ENCODE peak calls at places on chromosomes 16 and 17, in four cellular contexts. B, N, W and T are unnamed samples.

GRCh38 chr17:77884019-77884418 is 74.5 kb upstream of the TNRC6C start:
- DNase-seq in B (peak), N (peak), W (no peak), T (peak)

GRCh38 chr17:80831481-80831880 is 160.2 kb upstream of the CHMP6 start:
- DNase-seq in B (no peak), N (no peak), W (no peak), T (no peak)

GRCh38 chr16:57489229-57489628 is 2.9 kb upstream of the DOK4 start:
- DNase-seq in B (no peak), N (no peak), W (no peak), T (no peak)

GRCh38 chr17:17511971-17512858 is 16.0 kb upstream of the RASD1 start:
- DNase-seq in B (no peak), N (peak), W (peak), T (no peak)

GRCh38 chr17:1707107-1707506 is 3.1 kb downstream of the TLCD2 start:
- DNase-seq in B (no peak), N (no peak), W (no peak), T (no peak)

GRCh38 chr16:29900888-29901606 is 759 bp downstream of the ASPHD1 start:
- DNase-seq in B (no peak), N (no peak), W (no peak), T (no peak)

GRCh38 chr16:2250652-2251280 is 621 bp downstream of the ECI1 start:
- DNase-seq in B (no peak), N (no peak), W (peak), T (peak)

GRCh38 chr17:20063665-20064648 is 54.8 kb downstream of the SPECC1 start:
- DNase-seq in B (peak), N (peak), W (peak), T (no peak)

GRCh38 chr17:75950421-75950820 is 9.6 kb upstream of the FBF1 start:
- DNase-seq in B (no peak), N (no peak), W (no peak), T (no peak)

GRCh38 chr17:65052585-65052984 is 4.0 kb downstream of the GNA13 start:
- DNase-seq in B (no peak), N (no peak), W (no peak), T (no peak)

GRCh38 chr16:24853830-24854229 is 8.1 kb downstream of the SLC5A11 start:
- DNase-seq in B (no peak), N (peak), W (no peak), T (no peak)

GRCh38 chr16:48970216-48970615 is 311.4 kb downstream of the CBLN1 start:
- DNase-seq in B (no peak), N (no peak), W (no peak), T (no peak)

GRCh38 chr16:4271176-4272113 is 1.4 kb downstream of the TFAP4 start:
- DNase-seq in B (peak), N (peak), W (peak), T (peak)

GRCh38 chr17:9151091-9151490 is 129.8 kb downstream of the NTN1 start:
- DNase-seq in B (no peak), N (no peak), W (no peak), T (no peak)

GRCh38 chr17:7677388-7678067 is 9.8 kb downstream of the TP53 start:
- DNase-seq in B (peak), N (no peak), W (no peak), T (no peak)

GRCh38 chr17:71055128-71055527 is 885.8 kb downstream of the KCNJ2 start:
- DNase-seq in B (no peak), N (peak), W (no peak), T (no peak)

GRCh38 chr17:83204230-83204725 is 124.9 kb downstream of the METRNL start:
- DNase-seq in B (no peak), N (no peak), W (no peak), T (no peak)

GRCh38 chr16:20866792-20867191 is 33.4 kb downstream of the DCUN1D3 start:
- DNase-seq in B (no peak), N (no peak), W (no peak), T (no peak)

GRCh38 chr17:65099941-65100315 is 37.2 kb upstream of the RGS9 start:
- DNase-seq in B (peak), N (peak), W (peak), T (no peak)

GRCh38 chr17:63405741-63406261 is 40.3 kb downstream of the CYB561 start:
- DNase-seq in B (no peak), N (peak), W (peak), T (no peak)

GRCh38 chr16:7366041-7366440 is 33.4 kb downstream of the RBFOX1 start:
- DNase-seq in B (no peak), N (no peak), W (no peak), T (no peak)

GRCh38 chr16:57608462-57609113 is 19.8 kb upstream of the ADGRG1 start:
- DNase-seq in B (peak), N (no peak), W (no peak), T (no peak)

GRCh38 chr16:14378131-14378551 is 251.9 kb downstream of the PARN start:
- DNase-seq in B (no peak), N (peak), W (peak), T (no peak)

GRCh38 chr17:76444518-76445311 is 8.2 kb downstream of the UBE2O start:
- DNase-seq in B (peak), N (peak), W (no peak), T (no peak)

GRCh38 chr17:29566473-29567361 is at the start of gene ABHD15:
- DNase-seq in B (peak), N (peak), W (peak), T (peak)

GRCh38 chr17:27345141-27345904 is 51.4 kb downstream of the WSB1 start:
- DNase-seq in B (peak), N (peak), W (peak), T (peak)

GRCh38 chr16:23016372-23016771 is 132.9 kb downstream of the USP31 start:
- DNase-seq in B (no peak), N (no peak), W (no peak), T (no peak)

GRCh38 chr17:45246338-45246737 is 15.6 kb downstream of the SPATA32 start:
- DNase-seq in B (no peak), N (no peak), W (no peak), T (no peak)

GRCh38 chr17:45246861-45247428 is 14.9 kb downstream of the SPATA32 start:
- DNase-seq in B (peak), N (peak), W (no peak), T (peak)

GRCh38 chr17:45244725-45245656 is 16.9 kb downstream of the SPATA32 start:
- DNase-seq in B (no peak), N (no peak), W (no peak), T (no peak)

GRCh38 chr17:45247429-45248131 is 14.3 kb downstream of the SPATA32 start:
- DNase-seq in B (peak), N (peak), W (peak), T (peak)

DNA sequence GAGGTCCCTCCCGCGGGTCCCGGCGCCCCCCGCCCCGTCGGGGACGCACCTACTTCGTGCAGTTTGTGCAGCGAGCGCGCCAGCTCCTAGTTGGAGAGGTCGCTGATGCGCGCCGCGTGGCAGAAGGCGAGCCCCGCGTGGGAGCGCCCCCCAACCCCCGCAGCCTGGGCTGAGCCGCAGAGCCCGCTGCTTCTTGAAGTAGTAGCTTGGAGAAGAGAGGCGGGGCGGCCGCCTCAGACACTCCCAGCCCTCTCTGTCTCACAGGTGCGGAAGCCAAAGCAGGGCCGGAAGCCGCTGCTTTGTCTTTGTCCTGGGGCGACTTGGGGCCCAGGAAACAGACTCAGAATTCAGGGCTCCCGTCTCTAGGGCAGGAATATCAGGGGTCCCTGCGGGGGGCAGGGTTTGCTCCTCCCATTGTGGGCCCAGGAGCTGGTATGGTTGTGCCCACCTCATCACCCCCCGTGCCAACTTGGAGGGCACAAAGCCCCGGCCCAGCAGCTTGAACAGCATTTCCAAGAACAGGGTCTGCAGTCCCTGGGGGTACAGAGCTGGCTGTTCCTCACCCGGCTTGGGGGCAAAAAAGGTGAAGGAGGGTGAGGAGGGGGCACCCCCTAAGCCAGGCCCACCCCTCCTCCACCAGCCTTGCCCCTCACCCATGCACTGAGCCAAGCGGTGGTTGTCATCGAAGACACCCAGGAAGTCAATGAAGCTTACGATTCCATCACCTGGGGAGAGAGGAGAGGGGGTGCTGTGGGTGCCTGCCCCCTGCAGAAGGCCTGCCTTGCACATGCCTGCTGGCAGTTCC is 13.6 kb downstream of the SPATA32 start:
- DNase-seq in B (peak), N (no peak), W (peak), T (peak)
- H2BK120ac ChIP-seq in B (no peak), N (no peak), W (peak), T (no peak)

DNA sequence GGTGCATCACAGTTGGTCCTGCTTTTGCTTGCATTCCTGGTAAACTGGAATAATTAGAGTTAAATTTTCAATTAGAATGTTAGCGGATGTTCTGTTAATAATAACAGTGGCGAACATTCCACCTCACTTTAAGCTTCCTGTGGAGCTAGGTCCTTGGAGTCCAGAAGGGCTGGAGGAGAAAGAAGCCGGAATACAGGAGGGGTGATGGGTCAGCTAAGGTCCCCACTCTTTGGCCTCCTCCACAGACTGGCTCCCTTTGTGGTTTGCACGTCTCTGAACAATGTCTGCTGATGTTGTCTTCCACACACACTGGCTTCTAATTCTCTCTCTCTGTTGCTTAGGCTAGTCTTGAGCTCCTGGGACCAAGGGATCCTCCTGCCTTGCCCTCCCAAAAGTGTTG is 35.0 kb upstream of the ETV4 start:
- DNase-seq in B (no peak), N (no peak), W (no peak), T (no peak)
- H4K8ac ChIP-seq in B (no peak), N (no peak), W (peak), T (no peak)

DNA sequence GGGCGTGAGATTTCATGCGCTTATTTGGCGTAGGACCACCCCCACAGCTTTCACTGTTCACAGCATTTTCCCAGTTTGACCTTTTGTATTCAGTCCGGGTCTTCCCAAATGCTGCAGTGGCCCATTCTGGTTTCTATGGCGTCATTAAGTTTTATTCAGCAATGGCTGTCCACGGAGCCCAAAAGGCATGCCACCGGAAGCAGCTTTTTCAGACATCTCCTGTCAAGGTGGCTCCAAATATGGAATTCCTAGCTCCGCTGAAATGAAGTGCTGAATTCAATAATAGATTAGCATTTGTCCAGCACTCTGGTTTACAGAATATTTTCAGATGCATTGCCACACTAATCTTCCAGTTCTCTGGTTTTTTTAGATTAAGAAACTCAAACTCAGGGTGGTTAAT is 90.6 kb upstream of the FBXO47 start:
- DNase-seq in B (peak), N (no peak), W (no peak), T (no peak)
- H3K9ac ChIP-seq in B (no peak), N (no peak), W (no peak), T (no peak)

GRCh38 chr16:30903002-30903401 is 6.6 kb downstream of the CTF1 start:
- DNase-seq in B (no peak), N (no peak), W (no peak), T (no peak)
- H2BK120ac ChIP-seq in B (no peak), N (no peak), W (no peak), T (peak)

DNA sequence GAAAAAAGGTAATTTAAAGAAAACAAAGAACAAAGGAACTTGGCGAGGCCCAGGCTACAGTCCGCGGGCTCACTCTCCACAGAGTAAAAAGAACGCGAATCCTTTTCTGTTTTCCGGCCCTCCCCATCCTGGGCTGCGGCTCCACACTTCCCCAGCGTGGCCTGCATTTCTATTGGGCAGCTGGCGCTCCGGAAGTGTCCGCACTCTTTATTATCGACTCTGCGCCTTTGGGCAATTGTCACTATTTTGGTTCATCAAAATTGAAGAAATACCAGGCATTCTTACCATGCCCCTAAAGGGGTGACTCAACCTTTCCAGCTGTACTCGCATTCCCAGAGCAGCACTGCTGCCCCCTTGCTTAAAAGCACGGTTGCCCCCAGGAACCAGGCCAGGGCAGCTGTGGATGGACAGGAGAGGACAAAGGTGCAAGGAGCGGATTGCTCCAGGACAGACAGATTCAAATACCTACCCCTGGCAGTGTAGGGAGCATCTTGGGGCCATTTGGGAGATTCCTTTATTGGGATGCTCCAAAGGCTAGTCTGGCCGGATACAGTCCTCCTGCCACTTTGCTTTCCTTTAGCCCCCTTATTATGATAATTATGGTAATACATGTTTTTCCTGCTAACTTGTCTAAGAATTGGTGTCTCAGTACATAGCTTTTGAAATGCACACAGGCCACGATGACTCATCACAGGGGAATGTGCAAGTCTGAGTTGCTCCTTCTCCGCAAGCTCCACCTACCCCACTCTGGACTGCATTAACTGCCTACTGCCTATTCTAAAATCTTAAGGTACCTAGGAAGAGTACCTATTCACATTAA is 985 bp upstream of the SLFN12 start:
- DNase-seq in B (peak), N (peak), W (peak), T (peak)
- H4K8ac ChIP-seq in B (no peak), N (peak), W (peak), T (no peak)